ENCODE peak calls at places on chromosomes 4 and X, in six cellular contexts. One of them, this sample, is unnamed.

GRCh38 chr4:111890412-111890811 is 254.8 kb upstream of the FAM241A start:
- DNase-seq in NB4: no peak
- DNase-seq in HAP-1: no peak
- DNase-seq in T-helper 17 cell: no peak
- DNase-seq in activated T-cell treated with anti-CD3 and anti-CD28 coated beads for 1 hour: no peak
- DNase-seq in GDM1: no peak
- DNase-seq in this sample: no peak

GRCh38 chr4:25103423-25103822 is 56.8 kb downstream of the SEPSECS start:
- DNase-seq in NB4: no peak
- DNase-seq in HAP-1: no peak
- DNase-seq in T-helper 17 cell: no peak
- DNase-seq in activated T-cell treated with anti-CD3 and anti-CD28 coated beads for 1 hour: no peak
- DNase-seq in GDM1: no peak
- DNase-seq in this sample: no peak

GRCh38 chr4:112852586-112852985 is 196.9 kb upstream of the ANK2 start:
- DNase-seq in NB4: no peak
- DNase-seq in HAP-1: no peak
- DNase-seq in T-helper 17 cell: no peak
- DNase-seq in activated T-cell treated with anti-CD3 and anti-CD28 coated beads for 1 hour: no peak
- DNase-seq in GDM1: no peak
- DNase-seq in this sample: no peak

GRCh38 chr4:61556277-61556676 is 356.2 kb downstream of the ADGRL3 start:
- DNase-seq in NB4: no peak
- DNase-seq in HAP-1: no peak
- DNase-seq in T-helper 17 cell: no peak
- DNase-seq in activated T-cell treated with anti-CD3 and anti-CD28 coated beads for 1 hour: no peak
- DNase-seq in GDM1: no peak
- DNase-seq in this sample: peak; percentile 85

GRCh38 chr4:86007042-86007441 is 352.8 kb downstream of the MAPK10 start:
- DNase-seq in NB4: no peak
- DNase-seq in HAP-1: no peak
- DNase-seq in T-helper 17 cell: no peak
- DNase-seq in activated T-cell treated with anti-CD3 and anti-CD28 coated beads for 1 hour: no peak
- DNase-seq in GDM1: no peak
- DNase-seq in this sample: no peak

GRCh38 chr4:12359420-12359819 is 930.7 kb upstream of the HS3ST1 start:
- DNase-seq in NB4: peak; percentile 3
- DNase-seq in HAP-1: no peak
- DNase-seq in T-helper 17 cell: no peak
- DNase-seq in activated T-cell treated with anti-CD3 and anti-CD28 coated beads for 1 hour: no peak
- DNase-seq in GDM1: no peak
- DNase-seq in this sample: no peak

GRCh38 chr4:38788327-38788726 is 5.5 kb upstream of the TLR10 start:
- DNase-seq in NB4: no peak
- DNase-seq in HAP-1: no peak
- DNase-seq in T-helper 17 cell: no peak
- DNase-seq in activated T-cell treated with anti-CD3 and anti-CD28 coated beads for 1 hour: no peak
- DNase-seq in GDM1: no peak
- DNase-seq in this sample: no peak

GRCh38 chr4:57043304-57044251 is 64.9 kb downstream of the POLR2B start:
- DNase-seq in NB4: no peak
- DNase-seq in HAP-1: no peak
- DNase-seq in T-helper 17 cell: no peak
- DNase-seq in activated T-cell treated with anti-CD3 and anti-CD28 coated beads for 1 hour: no peak
- DNase-seq in GDM1: no peak
- DNase-seq in this sample: no peak

GRCh38 chrX:120308959-120309872 is 2.0 kb downstream of the TMEM255A start:
- DNase-seq in NB4: peak; percentile 68
- DNase-seq in HAP-1: peak; percentile 84
- DNase-seq in T-helper 17 cell: peak; percentile 55
- DNase-seq in activated T-cell treated with anti-CD3 and anti-CD28 coated beads for 1 hour: peak; percentile 46
- DNase-seq in GDM1: peak; percentile 23
- DNase-seq in this sample: no peak

GRCh38 chr4:42398448-42399355 is 1.4 kb downstream of the SHISA3 start:
- DNase-seq in NB4: no peak
- DNase-seq in HAP-1: peak; percentile 80
- DNase-seq in T-helper 17 cell: no peak
- DNase-seq in activated T-cell treated with anti-CD3 and anti-CD28 coated beads for 1 hour: no peak
- DNase-seq in GDM1: no peak
- DNase-seq in this sample: no peak

GRCh38 chr4:24989327-24989726 is 41.4 kb downstream of the LGI2 start:
- DNase-seq in NB4: no peak
- DNase-seq in HAP-1: no peak
- DNase-seq in T-helper 17 cell: no peak
- DNase-seq in activated T-cell treated with anti-CD3 and anti-CD28 coated beads for 1 hour: no peak
- DNase-seq in GDM1: no peak
- DNase-seq in this sample: no peak

GRCh38 chr4:84578540-84579409 is 4.2 kb upstream of the CDS1 start:
- DNase-seq in NB4: peak; percentile 67
- DNase-seq in HAP-1: peak; percentile 29
- DNase-seq in T-helper 17 cell: no peak
- DNase-seq in activated T-cell treated with anti-CD3 and anti-CD28 coated beads for 1 hour: no peak
- DNase-seq in GDM1: no peak
- DNase-seq in this sample: peak; percentile 33

GRCh38 chr4:90441770-90442169 is 314.6 kb downstream of the CCSER1 start:
- DNase-seq in NB4: no peak
- DNase-seq in HAP-1: no peak
- DNase-seq in T-helper 17 cell: no peak
- DNase-seq in activated T-cell treated with anti-CD3 and anti-CD28 coated beads for 1 hour: no peak
- DNase-seq in GDM1: no peak
- DNase-seq in this sample: no peak

GRCh38 chr4:23361453-23361852 is 528.4 kb downstream of the PPARGC1A start:
- DNase-seq in NB4: no peak
- DNase-seq in HAP-1: no peak
- DNase-seq in T-helper 17 cell: no peak
- DNase-seq in activated T-cell treated with anti-CD3 and anti-CD28 coated beads for 1 hour: no peak
- DNase-seq in GDM1: no peak
- DNase-seq in this sample: no peak

GRCh38 chr4:80237992-80238391 is 28.5 kb upstream of the FGF5 start:
- DNase-seq in NB4: no peak
- DNase-seq in HAP-1: no peak
- DNase-seq in T-helper 17 cell: no peak
- DNase-seq in activated T-cell treated with anti-CD3 and anti-CD28 coated beads for 1 hour: no peak
- DNase-seq in GDM1: no peak
- DNase-seq in this sample: no peak

GRCh38 chr4:27442146-27442545 is 581.5 kb downstream of the STIM2 start:
- DNase-seq in NB4: no peak
- DNase-seq in HAP-1: no peak
- DNase-seq in T-helper 17 cell: no peak
- DNase-seq in activated T-cell treated with anti-CD3 and anti-CD28 coated beads for 1 hour: no peak
- DNase-seq in GDM1: no peak
- DNase-seq in this sample: no peak

GRCh38 chr4:79823148-79823763 is 249.8 kb downstream of the ANTXR2 start:
- DNase-seq in NB4: no peak
- DNase-seq in HAP-1: no peak
- DNase-seq in T-helper 17 cell: no peak
- DNase-seq in activated T-cell treated with anti-CD3 and anti-CD28 coated beads for 1 hour: no peak
- DNase-seq in GDM1: no peak
- DNase-seq in this sample: no peak

GRCh38 chr4:186563761-186564160 is 8.4 kb upstream of the MTNR1A start:
- DNase-seq in NB4: no peak
- DNase-seq in HAP-1: no peak
- DNase-seq in T-helper 17 cell: no peak
- DNase-seq in activated T-cell treated with anti-CD3 and anti-CD28 coated beads for 1 hour: no peak
- DNase-seq in GDM1: no peak
- DNase-seq in this sample: no peak

GRCh38 chrX:34578237-34578636 is 78.8 kb downstream of the TMEM47 start:
- DNase-seq in NB4: peak; percentile 14
- DNase-seq in HAP-1: peak; percentile 23
- DNase-seq in T-helper 17 cell: no peak
- DNase-seq in activated T-cell treated with anti-CD3 and anti-CD28 coated beads for 1 hour: no peak
- DNase-seq in GDM1: no peak
- DNase-seq in this sample: no peak

GRCh38 chrX:134520860-134521390 is 61.0 kb downstream of the HPRT1 start:
- DNase-seq in NB4: peak; percentile 75
- DNase-seq in HAP-1: peak; percentile 73
- DNase-seq in T-helper 17 cell: no peak
- DNase-seq in activated T-cell treated with anti-CD3 and anti-CD28 coated beads for 1 hour: no peak
- DNase-seq in GDM1: peak; percentile 56
- DNase-seq in this sample: peak; percentile 61

GRCh38 chr4:609400-610050 is 15.8 kb upstream of the PDE6B start:
- DNase-seq in NB4: no peak
- DNase-seq in HAP-1: no peak
- DNase-seq in T-helper 17 cell: no peak
- DNase-seq in activated T-cell treated with anti-CD3 and anti-CD28 coated beads for 1 hour: no peak
- DNase-seq in GDM1: no peak
- DNase-seq in this sample: no peak

GRCh38 chrX:75596178-75596577 is 73.3 kb upstream of the ZDHHC15 start:
- DNase-seq in NB4: no peak
- DNase-seq in HAP-1: no peak
- DNase-seq in T-helper 17 cell: no peak
- DNase-seq in activated T-cell treated with anti-CD3 and anti-CD28 coated beads for 1 hour: no peak
- DNase-seq in GDM1: no peak
- DNase-seq in this sample: no peak